ENCODE peak calls at places on chromosomes 13 and 19, in eight cellular contexts. M, B, A, Y, H, I, Z and C are unnamed samples.
A peak's percentile ranks its signal among the peaks of the same experiment; 100 is the strongest.

GRCh38 chr13:99385161-99385560 is 78.0 kb upstream of the GPR183 start:
- DNase-seq in M (no peak), I (no peak), H (no peak), Z (no peak), Y (no peak), B (no peak), A (no peak), C (no peak)

GRCh38 chr13:36819811-36820140 is 754 bp downstream of the RFXAP start:
- DNase-seq in Y (no peak), I (peak; percentile 42), M (no peak), A (peak; percentile 22), H (no peak), B (peak; percentile 24), Z (no peak), C (no peak)

GRCh38 chr13:48532146-48532472 is 771 bp downstream of the RCBTB2 start:
- DNase-seq in B (no peak), Z (no peak), H (peak; percentile 50), Y (peak; percentile 17), I (no peak), M (peak; percentile 13), A (no peak), C (no peak)

GRCh38 chr19:3554254-3555083 is 2.9 kb downstream of the MFSD12 start:
- DNase-seq in A (peak; percentile 26), Y (no peak), I (no peak), B (no peak), H (no peak), Z (no peak), M (no peak), C (no peak)

GRCh38 chr13:87671031-87671823 is at the start of gene SLITRK5:
- DNase-seq in B (peak; percentile 74), H (no peak), I (peak; percentile 85), Y (peak; percentile 83), A (peak; percentile 51), Z (peak; percentile 92), M (no peak), C (peak; percentile 23)

GRCh38 chr13:106701810-106702341 is 133.9 kb upstream of the ARGLU1 start:
- DNase-seq in H (no peak), B (no peak), M (no peak), Z (no peak), Y (no peak), I (no peak), A (no peak), C (no peak)

GRCh38 chr13:22200469-22200868 is 529.6 kb downstream of the FGF9 start:
- DNase-seq in M (no peak), H (no peak), A (no peak), B (no peak), Z (no peak), I (no peak), Y (no peak), C (no peak)

GRCh38 chr19:49596407-49596806 is 5.4 kb downstream of the PRR12 start:
- DNase-seq in Y (no peak), H (no peak), Z (no peak), I (no peak), M (no peak), B (no peak), A (no peak), C (no peak)

GRCh38 chr19:50000038-50000890 is 24.9 kb downstream of the VRK3 start:
- DNase-seq in I (no peak), H (no peak), A (no peak), Y (no peak), Z (no peak), B (no peak), M (no peak), C (no peak)

GRCh38 chr13:21675095-21676007 is 4.5 kb downstream of the FGF9 start:
- DNase-seq in I (peak; percentile 56), Y (peak; percentile 77), H (no peak), B (peak; percentile 35), M (no peak), Z (no peak), A (peak; percentile 24), C (peak; percentile 41)

GRCh38 chr19:7862413-7862951 is 11.7 kb downstream of the PRR36 start:
- DNase-seq in Z (no peak), H (no peak), A (peak; percentile 74), Y (no peak), B (peak; percentile 91), M (no peak), I (peak; percentile 22), C (peak; percentile 41)

GRCh38 chr19:11446652-11447301 is 11.3 kb downstream of the PRKCSH start:
- DNase-seq in A (peak; percentile 49), I (peak; percentile 48), M (no peak), Y (peak; percentile 12), B (peak; percentile 70), H (peak; percentile 65), Z (no peak), C (no peak)

GRCh38 chr19:19404879-19405860 is at the start of gene GATAD2A:
- DNase-seq in H (peak; percentile 93), A (peak; percentile 91), M (peak; percentile 79), Z (peak; percentile 94), I (peak; percentile 89), Y (peak; percentile 92), B (peak; percentile 96), C (peak; percentile 86)

GRCh38 chr19:52331757-52332156 is 4.3 kb upstream of the ZNF610 start:
- DNase-seq in M (no peak), B (no peak), A (no peak), Y (no peak), H (no peak), I (no peak), Z (no peak), C (no peak)

GRCh38 chr13:20776751-20777150 is 3.0 kb upstream of the EEF1AKMT1 start:
- DNase-seq in A (no peak), H (no peak), Z (no peak), B (no peak), I (no peak), Y (no peak), M (no peak), C (no peak)

GRCh38 chr13:50089633-50090032 is 74.4 kb downstream of the KCNRG start:
- DNase-seq in Y (no peak), Z (no peak), I (no peak), M (no peak), H (no peak), B (no peak), A (no peak), C (no peak)

GRCh38 chr13:111114362-111115050 is 604 bp upstream of the ARHGEF7 start:
- DNase-seq in B (peak; percentile 41), H (no peak), Z (no peak), I (peak; percentile 34), A (no peak), Y (peak; percentile 37), M (no peak), C (peak; percentile 41)

GRCh38 chr13:44978328-44978727 is 10.9 kb downstream of the NUFIP1 start:
- DNase-seq in I (no peak), M (no peak), B (no peak), Y (no peak), Z (no peak), H (no peak), A (no peak), C (no peak)

GRCh38 chr19:38842439-38843174 is 7.2 kb downstream of the HNRNPL start:
- DNase-seq in B (no peak), Z (no peak), H (peak; percentile 46), M (no peak), I (no peak), A (peak; percentile 45), Y (no peak), C (peak; percentile 24)

GRCh38 chr19:48915757-48916156 is 15.6 kb downstream of the NUCB1 start:
- DNase-seq in Z (no peak), H (no peak), A (no peak), Y (no peak), I (no peak), M (no peak), B (no peak), C (no peak)

GRCh38 chr13:39310961-39311360 is 272.7 kb downstream of the NHLRC3 start:
- DNase-seq in A (no peak), M (no peak), Z (no peak), B (no peak), I (no peak), Y (no peak), H (no peak), C (no peak)

GRCh38 chr13:95607363-95607762 is 37.1 kb downstream of the DZIP1 start:
- DNase-seq in I (no peak), A (no peak), Y (no peak), H (no peak), M (no peak), Z (no peak), B (no peak), C (no peak)

GRCh38 chr13:95644611-95645052 is at the start of gene DZIP1:
- DNase-seq in I (peak; percentile 75), M (peak; percentile 64), Y (peak; percentile 83), A (no peak), H (no peak), Z (peak; percentile 94), B (peak; percentile 30), C (peak; percentile 48)

GRCh38 chr13:23750383-23751121 is 138.6 kb downstream of the MIPEP start:
- DNase-seq in I (no peak), H (no peak), Z (no peak), B (no peak), Y (no peak), A (no peak), M (no peak), C (no peak)

GRCh38 chr19:19747357-19748220 is 14.7 kb upstream of the ZNF14 start:
- DNase-seq in M (no peak), I (no peak), H (no peak), B (peak; percentile 13), Z (peak; percentile 91), A (no peak), Y (no peak), C (no peak)

GRCh38 chr13:97851269-97851668 is 102.2 kb upstream of the IPO5 start:
- DNase-seq in Z (no peak), H (no peak), A (no peak), B (no peak), Y (no peak), I (no peak), M (no peak), C (no peak)

GRCh38 chr13:49457221-49457620 is 13.1 kb downstream of the SETDB2 start:
- DNase-seq in Y (no peak), M (no peak), H (no peak), A (no peak), Z (no peak), I (no peak), B (no peak), C (no peak)

GRCh38 chr13:60226507-60226906 is 62.8 kb upstream of the DIAPH3 start:
- DNase-seq in H (no peak), A (no peak), I (no peak), M (peak; percentile 8), Z (no peak), B (no peak), Y (no peak), C (peak; percentile 38)

GRCh38 chr19:39017646-39018045 is 14.7 kb downstream of the FBXO27 start:
- DNase-seq in Y (no peak), H (no peak), Z (no peak), M (no peak), I (no peak), B (no peak), A (no peak), C (no peak)

GRCh38 chr13:37132211-37132610 is 26.7 kb upstream of the CSNK1A1L start:
- DNase-seq in I (no peak), M (no peak), A (no peak), Y (no peak), Z (no peak), H (no peak), B (no peak), C (no peak)

GRCh38 chr13:46982856-46983582 is 86.2 kb upstream of the HTR2A start:
- DNase-seq in I (no peak), Z (no peak), H (peak; percentile 79), B (peak; percentile 69), M (no peak), Y (no peak), A (no peak), C (no peak)

GRCh38 chr13:36531746-36532486 is 99.6 kb downstream of the CCNA1 start:
- DNase-seq in Y (no peak), A (no peak), H (no peak), M (no peak), I (no peak), B (no peak), Z (no peak), C (no peak)